ENCODE peak calls at places on chromosomes 5 and 9, in eight cellular contexts. One of them, this sample, is unnamed.

GRCh38 chr5:154997746-154998145 is 15.8 kb upstream of the KIF4B start:
- DNase-seq in hepatocyte: no peak
- DNase-seq in heart right ventricle: no peak
- DNase-seq in left ventricle myocardium inferior: no peak
- DNase-seq in PC-9: peak
- DNase-seq in GM12865: no peak
- DNase-seq in A549: no peak
- DNase-seq in CD4-positive, CD25-positive, alpha-beta regulatory T cell: no peak
- DNase-seq in this sample: no peak

GRCh38 chr5:10503997-10504761 is 59.7 kb upstream of the ANKRD33B start:
- DNase-seq in hepatocyte: no peak
- DNase-seq in heart right ventricle: no peak
- DNase-seq in left ventricle myocardium inferior: no peak
- DNase-seq in PC-9: no peak
- DNase-seq in GM12865: no peak
- DNase-seq in A549: peak
- DNase-seq in CD4-positive, CD25-positive, alpha-beta regulatory T cell: no peak
- DNase-seq in this sample: no peak

GRCh38 chr5:65441800-65442199 is 39.9 kb downstream of the ADAMTS6 start:
- DNase-seq in hepatocyte: no peak
- DNase-seq in heart right ventricle: no peak
- DNase-seq in left ventricle myocardium inferior: no peak
- DNase-seq in PC-9: no peak
- DNase-seq in GM12865: no peak
- DNase-seq in A549: no peak
- DNase-seq in CD4-positive, CD25-positive, alpha-beta regulatory T cell: no peak
- DNase-seq in this sample: no peak

GRCh38 chr5:81425569-81425968 is 31.6 kb upstream of the ACOT12 start:
- DNase-seq in hepatocyte: peak
- DNase-seq in heart right ventricle: no peak
- DNase-seq in left ventricle myocardium inferior: no peak
- DNase-seq in PC-9: peak
- DNase-seq in GM12865: peak
- DNase-seq in A549: peak
- DNase-seq in CD4-positive, CD25-positive, alpha-beta regulatory T cell: peak
- DNase-seq in this sample: peak

GRCh38 chr5:63398346-63398745 is 563.9 kb downstream of the HTR1A start:
- DNase-seq in hepatocyte: no peak
- DNase-seq in heart right ventricle: no peak
- DNase-seq in left ventricle myocardium inferior: no peak
- DNase-seq in PC-9: no peak
- DNase-seq in GM12865: no peak
- DNase-seq in A549: no peak
- DNase-seq in CD4-positive, CD25-positive, alpha-beta regulatory T cell: no peak
- DNase-seq in this sample: no peak

GRCh38 chr5:139416651-139417050 is 12.8 kb upstream of the SPATA24 start:
- DNase-seq in hepatocyte: no peak
- DNase-seq in heart right ventricle: no peak
- DNase-seq in left ventricle myocardium inferior: no peak
- DNase-seq in PC-9: no peak
- DNase-seq in GM12865: no peak
- DNase-seq in A549: no peak
- DNase-seq in CD4-positive, CD25-positive, alpha-beta regulatory T cell: no peak
- DNase-seq in this sample: no peak

GRCh38 chr5:139104577-139105271 is 93.4 kb downstream of the SIL1 start:
- DNase-seq in hepatocyte: peak
- DNase-seq in heart right ventricle: peak
- DNase-seq in left ventricle myocardium inferior: peak
- DNase-seq in PC-9: no peak
- DNase-seq in GM12865: no peak
- DNase-seq in A549: no peak
- DNase-seq in CD4-positive, CD25-positive, alpha-beta regulatory T cell: no peak
- DNase-seq in this sample: no peak

GRCh38 chr9:136539427-136540412 is 6.1 kb downstream of the NOTCH1 start:
- DNase-seq in hepatocyte: peak
- DNase-seq in heart right ventricle: peak
- DNase-seq in left ventricle myocardium inferior: peak
- DNase-seq in PC-9: peak
- DNase-seq in GM12865: peak
- DNase-seq in A549: no peak
- DNase-seq in CD4-positive, CD25-positive, alpha-beta regulatory T cell: peak
- DNase-seq in this sample: no peak

GRCh38 chr5:51387854-51388320 is 4.6 kb downstream of the ISL1 start:
- DNase-seq in hepatocyte: peak
- DNase-seq in heart right ventricle: no peak
- DNase-seq in left ventricle myocardium inferior: no peak
- DNase-seq in PC-9: no peak
- DNase-seq in GM12865: no peak
- DNase-seq in A549: no peak
- DNase-seq in CD4-positive, CD25-positive, alpha-beta regulatory T cell: no peak
- DNase-seq in this sample: peak

GRCh38 chr9:138021251-138022056 is 143.9 kb downstream of the CACNA1B start:
- DNase-seq in hepatocyte: no peak
- DNase-seq in heart right ventricle: no peak
- DNase-seq in left ventricle myocardium inferior: no peak
- DNase-seq in PC-9: no peak
- DNase-seq in GM12865: no peak
- DNase-seq in A549: no peak
- DNase-seq in CD4-positive, CD25-positive, alpha-beta regulatory T cell: no peak
- DNase-seq in this sample: no peak

GRCh38 chr5:98805070-98805469 is 31.6 kb downstream of the RGMB start:
- DNase-seq in hepatocyte: no peak
- DNase-seq in heart right ventricle: no peak
- DNase-seq in left ventricle myocardium inferior: no peak
- DNase-seq in PC-9: no peak
- DNase-seq in GM12865: no peak
- DNase-seq in A549: no peak
- DNase-seq in CD4-positive, CD25-positive, alpha-beta regulatory T cell: no peak
- DNase-seq in this sample: no peak

GRCh38 chr5:88142801-88143692 is 125.6 kb downstream of the TMEM161B start:
- DNase-seq in hepatocyte: no peak
- DNase-seq in heart right ventricle: no peak
- DNase-seq in left ventricle myocardium inferior: no peak
- DNase-seq in PC-9: no peak
- DNase-seq in GM12865: no peak
- DNase-seq in A549: no peak
- DNase-seq in CD4-positive, CD25-positive, alpha-beta regulatory T cell: no peak
- DNase-seq in this sample: no peak

GRCh38 chr5:88145205-88145602 is 123.4 kb downstream of the TMEM161B start:
- DNase-seq in hepatocyte: no peak
- DNase-seq in heart right ventricle: no peak
- DNase-seq in left ventricle myocardium inferior: no peak
- DNase-seq in PC-9: no peak
- DNase-seq in GM12865: no peak
- DNase-seq in A549: no peak
- DNase-seq in CD4-positive, CD25-positive, alpha-beta regulatory T cell: no peak
- DNase-seq in this sample: no peak

GRCh38 chr5:88143693-88144218 is 124.9 kb downstream of the TMEM161B start:
- DNase-seq in hepatocyte: no peak
- DNase-seq in heart right ventricle: no peak
- DNase-seq in left ventricle myocardium inferior: no peak
- DNase-seq in PC-9: no peak
- DNase-seq in GM12865: no peak
- DNase-seq in A549: no peak
- DNase-seq in CD4-positive, CD25-positive, alpha-beta regulatory T cell: no peak
- DNase-seq in this sample: no peak

GRCh38 chr5:88145603-88146467 is 122.8 kb downstream of the TMEM161B start:
- DNase-seq in hepatocyte: peak
- DNase-seq in heart right ventricle: no peak
- DNase-seq in left ventricle myocardium inferior: no peak
- DNase-seq in PC-9: no peak
- DNase-seq in GM12865: peak
- DNase-seq in A549: no peak
- DNase-seq in CD4-positive, CD25-positive, alpha-beta regulatory T cell: no peak
- DNase-seq in this sample: no peak

DNA sequence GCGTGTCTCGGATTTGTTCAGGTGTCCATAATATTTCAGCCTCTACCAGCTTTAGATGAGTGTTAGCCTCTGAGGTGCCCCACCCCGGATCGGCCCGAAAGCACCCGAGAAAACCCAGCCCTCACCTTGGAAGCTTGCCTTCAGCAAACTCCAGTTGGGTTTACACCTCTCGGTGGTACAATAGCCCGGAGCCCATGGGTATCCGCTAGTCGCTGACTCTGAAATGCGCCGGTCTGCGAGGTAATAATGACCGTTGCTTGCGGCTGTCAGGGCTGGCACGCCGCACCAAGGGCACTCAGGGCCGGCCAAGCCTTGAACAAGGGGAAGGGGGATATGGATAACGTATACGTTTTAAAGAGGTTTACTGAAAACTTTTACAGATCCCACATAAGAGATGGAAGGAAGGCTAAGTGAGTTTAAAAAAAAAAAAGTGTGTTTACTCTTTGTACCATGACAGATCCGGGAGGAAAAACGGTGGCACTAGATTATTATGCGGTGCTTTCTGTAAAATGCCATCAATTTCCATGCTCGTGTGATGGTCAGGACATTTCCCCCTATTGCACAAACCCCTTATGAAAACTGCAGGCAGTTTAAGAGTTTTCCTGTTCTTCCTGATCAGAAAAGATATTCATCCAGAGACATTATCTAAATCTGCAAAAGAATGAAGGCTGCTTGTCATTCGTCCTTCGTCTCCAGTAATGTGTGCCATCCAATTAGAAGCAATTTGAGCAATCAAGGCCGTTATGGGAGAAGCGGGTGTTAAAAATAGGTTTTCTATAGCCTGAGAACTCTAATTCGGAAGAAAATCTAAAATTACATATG is 124.2 kb downstream of the TMEM161B start:
- DNase-seq in hepatocyte: no peak
- DNase-seq in heart right ventricle: no peak
- DNase-seq in left ventricle myocardium inferior: no peak
- DNase-seq in PC-9: no peak
- DNase-seq in GM12865: no peak
- DNase-seq in A549: no peak
- DNase-seq in CD4-positive, CD25-positive, alpha-beta regulatory T cell: no peak
- DNase-seq in this sample: no peak
- H3K4me3 ChIP-seq in hepatocyte: no peak
- H3K4me3 ChIP-seq in heart right ventricle: no peak
- H3K4me3 ChIP-seq in left ventricle myocardium inferior: peak
- H3K4me3 ChIP-seq in PC-9: no peak
- H3K4me3 ChIP-seq in GM12865: no peak
- H3K4me3 ChIP-seq in A549: no peak
- H3K4me3 ChIP-seq in CD4-positive, CD25-positive, alpha-beta regulatory T cell: peak
- H3K4me3 ChIP-seq in this sample: no peak

DNA sequence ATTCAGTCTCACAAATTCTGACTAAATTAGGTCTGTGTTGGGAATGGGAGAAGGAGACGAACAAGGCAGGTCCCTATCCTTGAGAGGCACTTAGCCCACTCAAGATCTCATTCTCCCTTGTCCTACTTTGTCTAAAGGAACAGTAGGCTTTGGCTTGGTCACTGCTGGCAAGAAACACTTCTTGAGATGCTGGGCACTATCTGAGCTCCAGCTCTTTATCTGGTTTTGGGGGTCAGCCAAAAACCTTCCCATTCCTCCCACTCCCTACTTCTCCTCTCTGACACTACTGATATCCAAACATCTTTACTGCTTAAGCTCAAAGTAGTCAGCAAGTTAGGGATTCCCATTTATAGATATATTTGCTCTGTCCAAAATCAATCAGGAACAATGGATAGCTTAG is 155.2 kb downstream of the MAPKAP1 start:
- DNase-seq in hepatocyte: no peak
- DNase-seq in heart right ventricle: no peak
- DNase-seq in left ventricle myocardium inferior: no peak
- DNase-seq in PC-9: no peak
- DNase-seq in GM12865: no peak
- DNase-seq in A549: no peak
- DNase-seq in CD4-positive, CD25-positive, alpha-beta regulatory T cell: no peak
- DNase-seq in this sample: no peak
- H3K4me3 ChIP-seq in hepatocyte: no peak
- H3K4me3 ChIP-seq in heart right ventricle: no peak
- H3K4me3 ChIP-seq in left ventricle myocardium inferior: no peak
- H3K4me3 ChIP-seq in PC-9: no peak
- H3K4me3 ChIP-seq in GM12865: no peak
- H3K4me3 ChIP-seq in A549: no peak
- H3K4me3 ChIP-seq in CD4-positive, CD25-positive, alpha-beta regulatory T cell: no peak
- H3K4me3 ChIP-seq in this sample: no peak

DNA sequence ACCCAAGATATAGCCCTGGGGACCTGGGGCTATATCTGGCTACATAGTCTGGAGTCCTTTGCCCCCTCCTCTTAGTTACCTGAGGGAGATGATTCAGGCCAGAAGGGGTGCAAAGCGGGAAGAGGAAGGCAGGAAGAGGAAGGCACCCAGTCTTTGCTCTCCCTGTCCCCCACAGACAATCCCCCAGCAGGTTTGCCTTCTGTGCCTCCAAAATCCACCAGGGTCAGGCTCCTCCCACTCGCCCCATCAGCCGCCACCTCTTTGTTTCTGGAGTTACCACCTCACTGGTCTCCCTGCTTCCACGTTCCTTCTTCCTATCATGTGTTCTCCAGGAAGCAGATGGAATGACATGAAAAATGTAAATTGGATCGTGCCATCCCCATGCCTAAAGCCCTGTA is 31.2 kb upstream of the FABP6 start:
- DNase-seq in hepatocyte: no peak
- DNase-seq in heart right ventricle: no peak
- DNase-seq in left ventricle myocardium inferior: no peak
- DNase-seq in PC-9: no peak
- DNase-seq in GM12865: no peak
- DNase-seq in A549: no peak
- DNase-seq in CD4-positive, CD25-positive, alpha-beta regulatory T cell: no peak
- DNase-seq in this sample: no peak
- H3K4me3 ChIP-seq in hepatocyte: no peak
- H3K4me3 ChIP-seq in heart right ventricle: no peak
- H3K4me3 ChIP-seq in left ventricle myocardium inferior: no peak
- H3K4me3 ChIP-seq in PC-9: no peak
- H3K4me3 ChIP-seq in GM12865: no peak
- H3K4me3 ChIP-seq in A549: no peak
- H3K4me3 ChIP-seq in CD4-positive, CD25-positive, alpha-beta regulatory T cell: no peak
- H3K4me3 ChIP-seq in this sample: no peak

DNA sequence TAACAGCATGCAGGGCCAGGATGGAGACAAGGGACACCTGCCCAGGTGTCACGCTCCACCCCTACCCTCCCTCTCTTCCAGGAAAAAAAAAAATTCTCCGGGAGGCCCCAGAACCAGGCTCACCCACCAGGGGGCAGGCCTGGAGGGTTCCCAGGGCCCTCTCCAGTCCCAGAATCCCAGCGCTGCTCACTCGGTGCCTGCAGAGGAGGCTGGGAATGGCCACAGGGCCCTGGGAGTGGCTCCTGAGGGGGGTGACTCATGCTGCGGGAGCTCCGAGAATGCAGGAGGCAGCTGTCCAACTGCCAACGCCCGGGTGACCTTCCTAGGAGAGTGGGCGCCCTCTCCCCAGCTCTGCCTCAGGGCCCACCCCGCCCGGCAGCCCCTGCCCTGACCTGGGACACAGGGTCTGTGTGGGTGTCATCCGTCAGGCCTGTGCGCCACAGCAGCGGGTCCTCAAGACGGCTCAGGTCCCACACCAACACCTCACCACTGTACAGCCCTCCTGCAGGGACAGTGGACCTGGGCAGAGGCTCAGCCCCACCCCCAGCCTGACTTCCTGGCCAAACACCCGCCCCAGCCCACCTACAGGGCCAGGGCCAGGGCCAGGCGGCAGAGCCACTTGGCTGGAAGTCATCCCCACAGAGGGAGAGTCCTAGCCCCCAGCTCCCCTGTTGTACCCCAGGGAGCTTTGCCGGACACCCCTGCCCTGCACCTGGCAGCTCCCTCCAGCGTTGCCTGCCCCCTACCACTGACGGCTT is 21.2 kb downstream of the DYNC2I2 start:
- DNase-seq in hepatocyte: peak
- DNase-seq in heart right ventricle: peak
- DNase-seq in left ventricle myocardium inferior: peak
- DNase-seq in PC-9: peak
- DNase-seq in GM12865: no peak
- DNase-seq in A549: peak
- DNase-seq in CD4-positive, CD25-positive, alpha-beta regulatory T cell: no peak
- DNase-seq in this sample: peak
- H3K4me3 ChIP-seq in hepatocyte: no peak
- H3K4me3 ChIP-seq in heart right ventricle: peak
- H3K4me3 ChIP-seq in left ventricle myocardium inferior: peak
- H3K4me3 ChIP-seq in PC-9: peak
- H3K4me3 ChIP-seq in GM12865: no peak
- H3K4me3 ChIP-seq in A549: peak
- H3K4me3 ChIP-seq in CD4-positive, CD25-positive, alpha-beta regulatory T cell: no peak
- H3K4me3 ChIP-seq in this sample: no peak

This sample was measured in HAP-1.